ENCODE peak calls at places on chromosomes 16 and 17, in eight cellular contexts. F, P, N, V, I, A, T and G are unnamed samples.

GRCh38 chr17:40827746-40828453 is 5.5 kb upstream of the KRT10 start:
- DNase-seq in F (peak), T (no peak), A (peak), N (no peak), P (no peak), I (no peak), V (no peak), G (no peak)

GRCh38 chr17:50920891-50921595 is 54.9 kb upstream of the TOB1 start:
- DNase-seq in V (no peak), T (no peak), N (no peak), F (no peak), I (no peak), A (no peak), P (no peak), G (no peak)

GRCh38 chr17:37089998-37090397 is 141.2 kb downstream of the AATF start:
- DNase-seq in P (peak), A (no peak), I (no peak), T (no peak), N (no peak), F (peak), V (peak), G (peak)

GRCh38 chr17:4342535-4342934 is 23.9 kb downstream of the UBE2G1 start:
- DNase-seq in N (no peak), I (no peak), A (no peak), F (no peak), P (no peak), V (no peak), T (no peak), G (no peak)

GRCh38 chr16:58459344-58460218 is 40.4 kb upstream of the NDRG4 start:
- DNase-seq in N (no peak), I (peak), P (no peak), F (no peak), A (peak), T (no peak), V (no peak), G (no peak)

GRCh38 chr17:81923302-81924260 is 4.0 kb downstream of the MAFG start:
- DNase-seq in V (no peak), A (peak), P (peak), N (peak), F (no peak), T (peak), I (no peak), G (no peak)

GRCh38 chr16:70737377-70738082 is 51.7 kb upstream of the MTSS2 start:
- DNase-seq in V (peak), F (peak), P (peak), I (peak), A (no peak), T (peak), N (no peak), G (peak)

GRCh38 chr16:1305823-1306222 is 3.6 kb upstream of the UBE2I start:
- DNase-seq in N (no peak), T (no peak), A (no peak), P (peak), F (no peak), V (no peak), I (no peak), G (no peak)

GRCh38 chr17:77372444-77373297 is 231.9 kb downstream of the SEC14L1 start:
- DNase-seq in V (peak), F (peak), A (no peak), P (peak), N (peak), T (peak), I (peak), G (peak)

GRCh38 chr16:51147776-51148673 is 3.0 kb downstream of the SALL1 start:
- DNase-seq in N (no peak), I (no peak), V (no peak), F (no peak), A (no peak), T (no peak), P (no peak), G (no peak)

GRCh38 chr16:84836234-84836647 is 16.5 kb downstream of the CRISPLD2 start:
- DNase-seq in T (peak), N (peak), V (no peak), P (no peak), I (peak), F (peak), A (peak), G (no peak)

GRCh38 chr17:18319604-18320256 is 4.6 kb downstream of the SMCR8 start:
- DNase-seq in F (no peak), N (peak), T (no peak), P (peak), A (peak), I (no peak), V (no peak), G (no peak)

GRCh38 chr16:67936124-67936875 is at the start of gene PSMB10:
- DNase-seq in A (no peak), N (peak), T (peak), F (no peak), I (peak), V (peak), P (peak), G (peak)

GRCh38 chr17:78432929-78433727 is 54.7 kb downstream of the PGS1 start:
- DNase-seq in F (no peak), A (no peak), P (no peak), I (no peak), N (no peak), T (no peak), V (no peak), G (no peak)

GRCh38 chr17:7408341-7408740 is 696 bp downstream of the NLGN2 start:
- DNase-seq in N (no peak), P (no peak), T (no peak), V (no peak), I (no peak), A (no peak), F (no peak), G (no peak)

GRCh38 chr16:23171234-23171948 is 11.2 kb upstream of the SCNN1G start:
- DNase-seq in T (no peak), V (no peak), I (no peak), A (peak), P (no peak), F (no peak), N (no peak), G (no peak)

GRCh38 chr17:4980644-4981216 is 6.7 kb downstream of the CAMTA2 start:
- DNase-seq in I (peak), N (peak), P (peak), V (peak), T (no peak), A (peak), F (no peak), G (peak)

GRCh38 chr17:45131616-45132301 is 556 bp downstream of the PLCD3 start:
- DNase-seq in T (no peak), A (peak), N (peak), F (no peak), V (peak), P (peak), I (peak), G (peak)

GRCh38 chr17:67362173-67362572 is 4.2 kb downstream of the PSMD12 start:
- DNase-seq in F (no peak), N (no peak), P (no peak), T (no peak), I (no peak), A (no peak), V (no peak), G (no peak)

GRCh38 chr17:67358612-67359011 is 7.8 kb downstream of the PSMD12 start:
- DNase-seq in N (no peak), F (no peak), P (no peak), V (peak), I (no peak), A (no peak), T (no peak), G (no peak)

GRCh38 chr17:67360880-67361279 is 5.5 kb downstream of the PSMD12 start:
- DNase-seq in N (no peak), T (no peak), F (no peak), I (no peak), A (no peak), P (no peak), V (no peak), G (no peak)

GRCh38 chr17:67364847-67365761 is 1.3 kb downstream of the PSMD12 start:
- DNase-seq in F (no peak), I (no peak), A (no peak), P (no peak), V (no peak), N (no peak), T (no peak), G (no peak)

DNA sequence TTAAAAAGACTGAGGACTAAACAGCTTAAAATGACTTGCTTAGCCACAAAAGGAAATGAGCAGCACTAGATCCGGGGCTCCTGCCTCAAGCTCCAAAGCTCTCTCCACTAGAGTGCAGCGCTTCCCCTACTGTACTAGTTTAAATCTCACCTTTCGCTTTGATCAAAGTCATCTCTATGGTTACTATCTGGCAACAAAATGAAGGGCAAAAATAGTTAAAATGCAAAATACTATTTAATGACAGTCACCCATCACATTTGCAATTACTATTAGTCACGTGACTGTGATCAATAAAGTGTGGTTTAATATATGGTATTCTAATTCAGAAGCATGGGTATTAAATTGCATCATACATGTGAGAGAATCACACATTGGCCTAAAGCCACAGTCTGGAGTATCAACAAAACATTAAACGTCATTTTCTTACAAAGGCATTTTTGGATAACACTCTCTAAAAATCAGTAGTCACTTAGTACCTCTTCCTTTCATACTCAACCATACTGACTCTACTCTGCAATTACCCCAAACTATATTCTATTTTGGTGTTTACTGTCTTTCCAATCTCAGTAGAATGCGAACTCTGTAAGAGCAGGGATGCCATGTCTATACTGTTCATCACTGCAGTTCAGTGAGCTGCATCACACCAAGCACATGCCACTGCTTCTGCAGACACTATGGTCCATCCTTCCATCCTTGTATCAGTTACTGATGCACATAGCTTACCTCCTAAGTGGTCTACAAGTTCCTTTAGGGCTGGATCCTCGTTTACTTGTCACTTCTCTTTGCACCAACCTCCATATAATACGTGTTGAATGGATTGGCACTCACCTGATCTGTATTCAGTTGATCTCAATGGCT is 6.2 kb downstream of the PSMD12 start:
- DNase-seq in F (no peak), P (peak), T (no peak), A (peak), V (no peak), N (peak), I (no peak), G (peak)
- TF ChIP-seq CTCF in F (no peak), P (peak), T (no peak), A (peak), V (no peak), N (no peak), I (no peak), G (no peak)

DNA sequence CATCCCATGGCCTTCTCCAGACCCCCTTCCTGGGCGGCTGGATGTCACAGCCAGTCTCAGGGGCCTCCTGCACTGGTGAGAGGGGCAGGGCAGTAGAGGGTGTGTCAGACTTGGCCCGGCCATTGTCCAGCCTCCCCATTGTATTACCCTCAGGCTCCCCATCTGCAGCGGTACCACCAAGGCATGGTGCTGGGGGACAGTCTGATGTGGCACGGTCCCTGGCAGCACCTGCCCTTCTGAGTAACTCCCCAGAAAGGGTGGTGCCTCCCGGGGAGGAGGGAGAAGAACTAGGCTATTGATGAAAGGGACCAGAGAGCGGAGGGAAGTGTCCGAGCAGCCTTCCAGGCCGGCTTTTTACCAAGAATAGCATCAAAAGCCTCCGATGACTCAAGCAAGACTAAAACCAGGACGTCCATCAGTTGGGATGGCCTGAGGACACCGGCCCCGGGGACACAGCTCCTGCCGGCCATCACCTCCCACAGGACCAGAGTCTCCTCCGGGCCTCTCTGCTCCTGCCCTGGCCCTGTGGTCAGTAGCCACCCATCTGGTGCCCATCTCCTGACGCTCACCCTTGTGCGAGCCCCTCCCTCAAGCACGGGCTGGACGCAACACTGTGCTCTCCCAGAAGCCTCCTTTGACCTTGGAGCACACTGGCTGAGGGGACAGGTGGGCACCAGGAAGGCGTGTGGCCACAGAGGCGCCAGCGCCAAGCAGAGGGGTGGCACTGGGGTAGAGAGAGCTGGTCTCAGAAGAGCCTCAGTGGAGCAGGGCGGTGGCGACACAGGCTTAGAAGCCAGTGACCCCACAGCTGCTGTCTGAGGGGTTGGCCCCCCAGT is 5.8 kb upstream of the CPNE7 start:
- DNase-seq in A (no peak), I (no peak), F (no peak), P (no peak), T (no peak), N (no peak), V (no peak), G (no peak)
- TF ChIP-seq CTCF in A (no peak), I (no peak), F (no peak), P (no peak), T (no peak), N (no peak), V (no peak), G (no peak)

GRCh38 chr17:38578229-38578628 is 27.5 kb downstream of the SRCIN1 start:
- DNase-seq in V (no peak), F (no peak), I (no peak), T (no peak), N (no peak), A (no peak), P (no peak), G (no peak)

GRCh38 chr17:38582069-38582468 is 23.7 kb downstream of the SRCIN1 start:
- DNase-seq in A (no peak), I (no peak), N (no peak), P (no peak), V (no peak), T (no peak), F (no peak), G (no peak)

GRCh38 chr17:38578641-38579480 is 26.9 kb downstream of the SRCIN1 start:
- DNase-seq in F (no peak), N (no peak), V (no peak), T (no peak), P (no peak), A (no peak), I (no peak), G (no peak)

GRCh38 chr17:38577645-38578173 is 28.0 kb downstream of the SRCIN1 start:
- DNase-seq in V (no peak), P (no peak), T (no peak), A (no peak), N (no peak), F (no peak), I (no peak), G (no peak)

GRCh38 chr17:38579934-38580333 is 25.8 kb downstream of the SRCIN1 start:
- DNase-seq in F (no peak), V (peak), I (peak), T (no peak), N (peak), P (peak), A (peak), G (no peak)
- TF ChIP-seq CTCF in F (no peak), V (peak), I (no peak), T (no peak), N (no peak), P (peak), A (peak), G (peak)

GRCh38 chr16:75062135-75062943 is 54.2 kb downstream of the LDHD start:
- DNase-seq in N (no peak), I (no peak), A (no peak), V (no peak), F (no peak), T (peak), P (no peak), G (no peak)

GRCh38 chr16:75061677-75062076 is 54.9 kb downstream of the LDHD start:
- DNase-seq in P (peak), V (no peak), N (no peak), T (no peak), A (no peak), F (no peak), I (peak), G (no peak)

GRCh38 chr16:75058815-75059214 is 57.8 kb downstream of the LDHD start:
- DNase-seq in P (no peak), N (no peak), I (no peak), V (no peak), T (no peak), F (no peak), A (no peak), G (no peak)

GRCh38 chr16:75059411-75059810 is 57.2 kb downstream of the LDHD start:
- DNase-seq in A (no peak), N (no peak), V (no peak), T (no peak), P (no peak), I (no peak), F (no peak), G (no peak)

DNA sequence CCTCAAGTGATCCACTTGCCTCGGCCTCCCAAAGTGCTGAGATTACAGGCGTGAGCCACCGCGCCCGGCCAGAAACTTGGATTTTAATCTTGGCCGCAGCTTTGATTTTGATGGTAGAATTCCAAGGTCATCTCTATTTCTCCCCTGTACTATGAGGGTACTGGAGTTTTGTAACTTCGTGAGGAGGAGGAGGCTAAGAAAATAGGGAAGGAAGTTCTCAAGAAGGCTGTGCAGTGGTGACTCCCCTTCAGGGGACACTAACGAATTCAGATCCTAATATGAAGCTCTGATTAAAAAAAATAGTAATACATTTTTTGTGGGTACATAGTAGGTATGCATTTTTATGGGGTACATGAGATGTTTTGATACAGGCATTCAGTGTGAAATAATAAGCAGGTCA is 55.9 kb downstream of the LDHD start:
- DNase-seq in I (no peak), T (no peak), F (no peak), A (no peak), V (no peak), P (peak), N (no peak), G (no peak)
- TF ChIP-seq CTCF in I (no peak), T (no peak), F (no peak), A (no peak), V (no peak), P (no peak), N (no peak), G (no peak)

GRCh38 chr17:58193641-58194259 is 1.2 kb downstream of the EPX start:
- DNase-seq in T (no peak), N (no peak), I (no peak), P (no peak), A (no peak), V (no peak), F (no peak), G (no peak)
- TF ChIP-seq CTCF in T (no peak), N (no peak), I (no peak), P (peak), A (no peak), V (no peak), F (no peak), G (no peak)

DNA sequence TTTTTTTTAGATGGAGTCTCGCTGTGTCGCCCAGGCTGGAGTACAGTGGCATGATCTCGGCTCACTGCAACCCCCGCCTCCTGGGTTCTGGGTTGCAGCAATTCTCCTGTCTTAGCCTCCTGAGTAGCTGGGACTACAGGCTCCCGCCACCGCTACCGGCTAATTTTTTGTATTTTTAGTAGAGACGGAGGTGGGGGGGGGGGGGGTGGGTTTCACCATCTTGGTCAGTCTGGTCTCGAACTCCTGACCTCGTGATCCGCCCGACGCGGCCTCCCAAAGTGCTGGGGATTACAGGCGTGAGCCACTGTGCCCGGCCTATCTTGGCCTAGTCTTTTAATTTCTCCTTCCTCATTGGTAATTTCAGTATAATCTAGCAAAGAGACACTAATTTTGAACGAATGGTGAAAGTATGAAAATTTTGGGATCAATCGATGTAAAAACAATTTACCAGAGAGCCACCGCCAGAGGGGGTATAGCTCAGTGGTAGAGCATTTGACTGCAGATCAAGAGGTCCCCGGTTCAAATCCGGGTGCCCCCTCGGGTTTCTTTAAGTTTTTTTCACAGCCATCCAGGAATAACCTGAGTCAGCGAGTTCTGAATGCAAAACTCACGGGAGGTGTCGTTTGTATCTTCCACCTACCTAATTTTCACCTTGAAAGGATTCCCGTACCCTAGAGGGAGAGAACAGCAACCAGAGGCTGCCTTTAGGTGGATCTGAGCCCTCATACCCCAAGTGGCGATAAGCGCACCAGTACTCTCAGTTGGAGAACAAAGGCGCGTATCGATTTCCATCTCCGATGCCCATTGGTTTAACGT is 2.5 kb upstream of the LASP1 start:
- DNase-seq in I (peak), T (peak), N (peak), F (no peak), P (peak), A (peak), V (no peak), G (no peak)
- TF ChIP-seq CTCF in I (peak), T (no peak), N (peak), F (peak), P (peak), A (peak), V (no peak), G (peak)

GRCh38 chr17:79790805-79791353 is 6.0 kb downstream of the CBX8 start:
- DNase-seq in P (no peak), I (no peak), V (no peak), T (no peak), N (no peak), A (no peak), F (no peak), G (no peak)

GRCh38 chr17:79788455-79788854 is 8.4 kb downstream of the CBX8 start:
- DNase-seq in I (no peak), T (no peak), P (no peak), V (no peak), N (no peak), F (no peak), A (no peak), G (no peak)

GRCh38 chr17:79791354-79792123 is 5.3 kb downstream of the CBX8 start:
- DNase-seq in F (no peak), N (no peak), A (no peak), I (no peak), T (no peak), P (no peak), V (no peak), G (no peak)

GRCh38 chr17:79788989-79789942 is 7.6 kb downstream of the CBX8 start:
- DNase-seq in A (no peak), I (no peak), V (no peak), N (no peak), F (no peak), T (no peak), P (no peak), G (no peak)

GRCh38 chr17:79789943-79790804 is 6.7 kb downstream of the CBX8 start:
- DNase-seq in A (peak), T (no peak), V (peak), F (no peak), P (peak), I (no peak), N (peak), G (peak)
- TF ChIP-seq CTCF in A (peak), T (peak), V (peak), F (peak), P (peak), I (peak), N (peak), G (peak)

GRCh38 chr17:57834146-57834741 is 15.6 kb downstream of the MRPS23 start:
- DNase-seq in F (peak), N (no peak), I (no peak), P (no peak), T (no peak), V (no peak), A (no peak), G (no peak)
- TF ChIP-seq CTCF in F (peak), N (no peak), I (no peak), P (no peak), T (no peak), V (no peak), A (no peak), G (no peak)